ENCODE peak calls at places on chromosomes 5 and 9, in eight cellular contexts. O is stomach, H is sigmoid colon, T is transverse colon, Y is A549, W is K562, V is GM12878, C is esophagus muscularis mucosa. J is an unnamed sample.

GRCh38 chr9:16143947-16144890 is 591.4 kb downstream of the CCDC171 start:
- DNase-seq in O (no peak), H (no peak), T (no peak), Y (no peak), W (no peak), V (no peak), C (no peak), J (no peak)

GRCh38 chr5:154159343-154159742 is 31.2 kb upstream of the GALNT10 start:
- DNase-seq in O (no peak), H (no peak), T (no peak), Y (no peak), W (no peak), V (no peak), C (no peak), J (no peak)

GRCh38 chr5:43780586-43780985 is 177.6 kb downstream of the NNT start:
- DNase-seq in O (no peak), H (no peak), T (no peak), Y (no peak), W (no peak), V (no peak), C (no peak), J (no peak)

GRCh38 chr5:143199843-143200242 is 203.6 kb downstream of the NR3C1 start:
- DNase-seq in O (no peak), H (no peak), T (no peak), Y (no peak), W (no peak), V (no peak), C (no peak), J (no peak)

GRCh38 chr9:127915801-127916664 is 808 bp downstream of the ST6GALNAC4 start:
- DNase-seq in O (no peak), H (no peak), T (peak), Y (no peak), W (peak), V (no peak), C (no peak), J (no peak)

GRCh38 chr5:73692166-73692640 is 66.2 kb downstream of the ARHGEF28 start:
- DNase-seq in O (no peak), H (no peak), T (no peak), Y (peak), W (no peak), V (no peak), C (no peak), J (no peak)

GRCh38 chr5:79694652-79695051 is 5.0 kb downstream of the CMYA5 start:
- DNase-seq in O (no peak), H (no peak), T (no peak), Y (no peak), W (peak), V (no peak), C (no peak), J (no peak)

GRCh38 chr5:103487253-103487652 is 75.3 kb downstream of the NUDT12 start:
- DNase-seq in O (no peak), H (no peak), T (no peak), Y (no peak), W (no peak), V (no peak), C (no peak), J (no peak)

GRCh38 chr5:106374956-106375355 is 1295.8 kb downstream of the EFNA5 start:
- DNase-seq in O (no peak), H (no peak), T (no peak), Y (no peak), W (no peak), V (no peak), C (no peak), J (no peak)

GRCh38 chr9:91177081-91177480 is 184.6 kb downstream of the AUH start:
- DNase-seq in O (no peak), H (no peak), T (peak), Y (no peak), W (no peak), V (no peak), C (peak), J (peak)
- TF ChIP-seq EP300 in O (no peak), H (no peak), T (no peak), Y (no peak), W (no peak), V (no peak), C (no peak), J (no peak)

DNA sequence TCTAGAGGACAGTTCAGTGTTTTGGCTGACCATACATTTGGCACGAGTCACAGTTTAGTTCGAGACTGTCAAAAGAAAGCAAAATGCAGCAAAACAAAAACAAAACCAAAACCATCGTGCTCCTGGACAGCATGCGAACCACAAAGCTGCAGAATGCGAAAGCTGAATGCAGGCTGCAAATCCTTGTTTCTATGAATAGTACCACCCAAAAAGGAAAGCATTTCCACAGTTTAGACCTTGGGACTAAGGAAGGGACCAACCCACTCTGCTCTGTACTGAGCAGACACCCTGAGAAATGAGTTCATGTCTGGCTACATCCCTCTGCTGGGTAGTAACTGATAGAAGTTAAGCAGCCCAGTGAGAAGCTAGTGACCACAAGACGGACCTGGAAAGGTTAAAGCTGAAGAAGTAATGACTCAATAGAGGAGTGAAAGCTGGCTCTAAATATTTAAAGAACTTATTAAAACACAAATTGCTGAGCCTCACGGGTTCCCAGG is 3.9 kb downstream of the GCNT4 start:
- DNase-seq in O (no peak), H (no peak), T (no peak), Y (no peak), W (no peak), V (peak), C (no peak), J (no peak)
- TF ChIP-seq EP300 in O (no peak), H (no peak), T (no peak), Y (no peak), W (no peak), V (no peak), C (no peak), J (no peak)

DNA sequence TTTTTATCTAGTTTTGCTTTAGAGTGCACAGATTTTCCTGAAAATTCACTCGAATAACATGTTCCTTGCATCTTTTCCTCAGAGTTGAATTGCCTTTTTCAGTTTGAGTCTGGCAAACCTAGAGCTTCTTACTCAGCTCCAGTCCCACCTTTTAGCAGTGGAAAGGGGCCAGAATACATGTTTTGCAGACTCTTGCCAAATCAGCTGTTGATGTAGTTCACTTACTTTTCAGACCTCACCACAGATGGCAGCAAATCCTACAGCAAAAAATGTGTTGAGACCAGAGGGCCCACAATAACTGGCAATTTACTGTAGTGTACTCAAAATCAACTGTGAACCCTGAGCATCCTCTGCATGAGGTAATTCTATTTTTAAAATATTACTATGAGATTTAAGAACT is 545.2 kb upstream of the ACO1 start:
- DNase-seq in O (no peak), H (no peak), T (no peak), Y (no peak), W (no peak), V (no peak), C (no peak), J (no peak)
- TF ChIP-seq EP300 in O (no peak), H (no peak), T (no peak), Y (no peak), W (no peak), V (no peak), C (no peak), J (no peak)

DNA sequence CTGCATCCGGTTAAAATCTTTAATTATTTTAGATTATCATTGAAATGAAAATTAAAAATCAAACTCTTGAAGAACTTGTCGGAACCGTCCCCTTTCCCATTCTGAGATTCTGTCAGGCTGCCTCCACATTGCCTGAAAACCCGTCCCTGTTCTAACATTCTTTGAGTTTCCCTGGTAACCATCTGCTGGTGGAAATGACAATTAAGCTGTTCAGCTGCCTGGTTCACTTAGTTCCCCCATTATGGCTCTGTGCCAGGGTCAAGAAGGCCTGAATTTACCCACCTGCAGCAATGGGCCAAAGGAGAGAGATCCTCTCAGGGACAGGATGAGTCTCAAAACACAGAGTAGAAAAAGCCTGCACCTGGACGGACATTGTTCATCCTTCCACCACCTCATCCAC is 11.8 kb upstream of the TCOF1 start:
- DNase-seq in O (no peak), H (no peak), T (no peak), Y (no peak), W (no peak), V (no peak), C (no peak), J (no peak)
- TF ChIP-seq EP300 in O (no peak), H (no peak), T (no peak), Y (no peak), W (no peak), V (no peak), C (no peak), J (no peak)

GRCh38 chr9:73152953-73153352 is 1.3 kb downstream of the ANXA1 start:
- DNase-seq in O (no peak), H (no peak), T (no peak), Y (no peak), W (no peak), V (peak), C (no peak), J (no peak)
- TF ChIP-seq EP300 in O (no peak), H (no peak), T (no peak), Y (no peak), W (no peak), V (no peak), C (no peak), J (no peak)

GRCh38 chr9:29043070-29043469 is 1469.8 kb upstream of the C9orf72 start:
- DNase-seq in O (no peak), H (no peak), T (no peak), Y (no peak), W (no peak), V (no peak), C (no peak), J (no peak)

GRCh38 chr9:29039258-29039657 is 1466.0 kb upstream of the C9orf72 start:
- DNase-seq in O (no peak), H (no peak), T (no peak), Y (no peak), W (no peak), V (no peak), C (no peak), J (no peak)

GRCh38 chr9:29044959-29045358 is 1471.7 kb upstream of the C9orf72 start:
- DNase-seq in O (no peak), H (no peak), T (no peak), Y (peak), W (no peak), V (no peak), C (no peak), J (no peak)
- TF ChIP-seq EP300 in O (no peak), H (no peak), T (no peak), Y (no peak), W (no peak), V (no peak), C (no peak), J (no peak)

J was measured in upper lobe of left lung.